ENCODE peak calls at places on chromosomes 5 and 9, in ten cellular contexts. H is stimulated activated CD4-positive, alpha-beta T cell treated with anti-CD3 and anti-CD28 coated beads, Interleukin-12 subunit alpha, Interleukin-12 subunit beta, amount 100 ng/mL, for 24 hours; G is stomach; A is stimulated activated CD8-positive, alpha-beta memory T cell treated with anti-CD3 and anti-CD28 coated beads, Interleukin-15, amount 100 ng/mL, for 1 hour; L is dorsolateral prefrontal cortex; C is CD4-positive, alpha-beta memory T cell; D is astrocyte of the hippocampus; Y is NCI-H1092; P is dermis blood vessel endothelial cell; X is smooth muscle cell of the brain vasculature. E is an unnamed sample.

GRCh38 chr5:27494845-27495244 is 456.5 kb upstream of the CDH9 start:
- DNase-seq in H (no peak), G (no peak), A (no peak), L (no peak), C (no peak), D (no peak), Y (no peak), P (no peak), X (no peak), E (no peak)

GRCh38 chr5:147949711-147950573 is 43.6 kb upstream of the C5orf46 start:
- DNase-seq in H (no peak), G (no peak), A (no peak), L (no peak), C (peak), D (peak), Y (peak), P (peak), X (no peak), E (peak)

GRCh38 chr5:65815156-65815555 is 93.2 kb downstream of the NLN start:
- DNase-seq in H (no peak), G (no peak), A (no peak), L (no peak), C (no peak), D (peak), Y (no peak), P (peak), X (no peak), E (no peak)

GRCh38 chr9:34690983-34691382 is at the start of gene CCL19:
- DNase-seq in H (no peak), G (no peak), A (no peak), L (no peak), C (no peak), D (no peak), Y (no peak), P (no peak), X (no peak), E (no peak)

GRCh38 chr5:134252671-134253070 is 26.8 kb upstream of the PPP2CA start:
- DNase-seq in H (no peak), G (no peak), A (no peak), L (no peak), C (no peak), D (peak), Y (no peak), P (peak), X (no peak), E (no peak)

GRCh38 chr9:93665566-93666278 is 89.3 kb downstream of the PHF2 start:
- DNase-seq in H (no peak), G (no peak), A (no peak), L (no peak), C (no peak), D (no peak), Y (no peak), P (no peak), X (no peak), E (no peak)

GRCh38 chr5:59716029-59716428 is 177.5 kb downstream of the PDE4D start:
- DNase-seq in H (no peak), G (no peak), A (no peak), L (no peak), C (no peak), D (no peak), Y (no peak), P (peak), X (no peak), E (no peak)

GRCh38 chr5:136038635-136039034 is 9.8 kb downstream of the TGFBI start:
- DNase-seq in H (no peak), G (no peak), A (no peak), L (no peak), C (no peak), D (peak), Y (no peak), P (no peak), X (no peak), E (no peak)

GRCh38 chr9:125153712-125154367 is 10.5 kb upstream of the SCAI start:
- DNase-seq in H (no peak), G (no peak), A (no peak), L (no peak), C (no peak), D (no peak), Y (no peak), P (no peak), X (no peak), E (no peak)

E was measured in G401.